ENCODE peak calls at places on chromosomes 7 and 10, in ten cellular contexts. G is upper lobe of right lung; V is stimulated activated CD4-positive, alpha-beta T cell treated with anti-CD3 and anti-CD28 coated beads, Interleukin-1b, Interleukin-23, amount 100 ng/mL, for 4 hours; P is NCI-H1105 treated with DMSO at 0.1 percent for 48 hours; L is effector CD4-positive, alpha-beta T cell; A is endothelial cell of umbilical vein; C is GM23338; B is Daoy; E is spleen; Z is progenitor cell of endocrine pancreas. F is an unnamed sample.

GRCh38 chr10:78921906-78922305 is 146.9 kb upstream of the ZMIZ1 start:
- DNase-seq in P (no peak), G (peak; percentile 23), V (no peak), L (no peak), A (no peak), Z (no peak), C (no peak), E (peak; percentile 35), B (no peak), F (no peak)

GRCh38 chr7:30894866-30895408 is 16.7 kb upstream of the AQP1 start:
- DNase-seq in A (no peak), Z (no peak), V (no peak), P (no peak), L (no peak), B (no peak), E (no peak), G (no peak), C (peak; percentile 40), F (no peak)

GRCh38 chr10:98570764-98571163 is 124.0 kb upstream of the HPS1 start:
- DNase-seq in B (no peak), Z (no peak), E (no peak), L (no peak), G (no peak), P (no peak), C (no peak), V (no peak), A (no peak), F (no peak)

GRCh38 chr10:124020871-124021823 is 72.3 kb downstream of the CHST15 start:
- DNase-seq in B (no peak), V (no peak), G (no peak), P (peak; percentile 79), E (peak; percentile 28), C (peak; percentile 56), Z (no peak), A (no peak), L (no peak), F (no peak)

GRCh38 chr7:31883761-31884164 is 186.4 kb downstream of the PDE1C start:
- DNase-seq in V (no peak), G (no peak), Z (no peak), B (peak; percentile 81), C (no peak), L (no peak), E (no peak), A (peak; percentile 25), P (no peak), F (no peak)

GRCh38 chr10:1611936-1612550 is 125.3 kb downstream of the ADARB2 start:
- DNase-seq in P (no peak), L (no peak), C (peak; percentile 48), G (no peak), Z (no peak), E (peak; percentile 54), B (no peak), V (no peak), A (no peak), F (no peak)

GRCh38 chr7:156722427-156722826 is 81.9 kb downstream of the RNF32 start:
- DNase-seq in L (no peak), E (no peak), G (no peak), V (no peak), B (no peak), Z (no peak), C (no peak), P (no peak), A (peak; percentile 76), F (no peak)

GRCh38 chr10:78053201-78053868 is 19.7 kb downstream of the RPS24 start:
- DNase-seq in B (peak; percentile 65), A (no peak), E (no peak), V (no peak), C (no peak), Z (no peak), G (no peak), L (no peak), P (no peak), F (no peak)

GRCh38 chr10:43317422-43317821 is 50.6 kb upstream of the RASGEF1A start:
- DNase-seq in E (peak; percentile 46), Z (no peak), L (no peak), C (no peak), P (no peak), G (no peak), B (no peak), A (no peak), V (no peak), F (no peak)

GRCh38 chr10:112585052-112585451 is 138.0 kb downstream of the VTI1A start:
- DNase-seq in E (no peak), P (no peak), A (no peak), L (no peak), V (no peak), C (no peak), B (peak; percentile 50), G (no peak), Z (no peak), F (no peak)

GRCh38 chr7:1100386-1100785 is 12.5 kb downstream of the GPER1 start:
- DNase-seq in V (no peak), B (no peak), C (no peak), Z (no peak), L (no peak), E (peak; percentile 68), G (no peak), P (no peak), A (peak; percentile 31), F (no peak)

GRCh38 chr10:24642921-24643678 is 80.6 kb downstream of the ARHGAP21 start:
- DNase-seq in V (no peak), P (peak; percentile 58), G (no peak), L (peak; percentile 7), E (no peak), Z (no peak), A (peak; percentile 78), C (peak; percentile 63), B (peak; percentile 39), F (peak; percentile 57)

GRCh38 chr7:108455833-108456677 is at the start of gene NRCAM:
- DNase-seq in C (peak; percentile 97), G (peak; percentile 71), E (peak; percentile 80), L (no peak), B (peak; percentile 63), A (peak; percentile 84), Z (peak; percentile 79), P (peak; percentile 94), V (peak; percentile 10), F (peak; percentile 95)

GRCh38 chr10:108358912-108359311 is 1194.4 kb upstream of the SORCS1 start:
- DNase-seq in B (no peak), C (no peak), Z (no peak), P (no peak), G (no peak), A (no peak), E (no peak), V (no peak), L (no peak), F (no peak)

GRCh38 chr7:81264116-81264515 is 345.3 kb upstream of the SEMA3C start:
- DNase-seq in C (no peak), V (no peak), Z (no peak), E (no peak), B (no peak), L (no peak), A (peak; percentile 11), P (peak; percentile 36), G (no peak), F (no peak)

GRCh38 chr10:46558411-46559185 is 2.1 kb upstream of the GPRIN2 start:
- DNase-seq in B (no peak), A (no peak), L (peak; percentile 1), Z (peak; percentile 9), V (no peak), E (peak; percentile 66), P (no peak), G (peak; percentile 67), C (no peak), F (no peak)

GRCh38 chr10:77926566-77927342 is at the start of gene DLG5:
- DNase-seq in Z (peak; percentile 43), L (no peak), B (peak; percentile 61), G (peak; percentile 88), E (peak; percentile 79), C (peak; percentile 65), V (peak; percentile 15), A (peak; percentile 26), P (no peak), F (peak; percentile 80)

GRCh38 chr10:86967481-86967941 is 771 bp upstream of the ADIRF start:
- DNase-seq in G (no peak), E (no peak), Z (no peak), V (no peak), B (no peak), A (no peak), C (no peak), L (no peak), P (no peak), F (no peak)

GRCh38 chr10:76388321-76388720 is 956.9 kb downstream of the LRMDA start:
- DNase-seq in L (no peak), C (no peak), B (no peak), A (no peak), V (no peak), E (no peak), Z (no peak), P (no peak), G (no peak), F (no peak)

GRCh38 chr7:101693498-101694091 is 64.5 kb upstream of the MYL10 start:
- DNase-seq in Z (no peak), B (no peak), A (no peak), V (no peak), P (no peak), C (no peak), L (no peak), E (no peak), G (no peak), F (no peak)

GRCh38 chr10:117545141-117546019 is 2.8 kb downstream of the EMX2 start:
- DNase-seq in C (peak; percentile 58), E (no peak), P (no peak), B (peak; percentile 26), V (no peak), Z (no peak), L (no peak), A (no peak), G (no peak), F (no peak)

GRCh38 chr10:59817806-59818205 is 64.6 kb upstream of the MRLN start:
- DNase-seq in A (peak; percentile 19), G (no peak), V (no peak), Z (no peak), L (no peak), C (no peak), B (peak; percentile 12), E (no peak), P (no peak), F (no peak)

GRCh38 chr7:151439855-151440798 is at the start of gene CRYGN:
- DNase-seq in E (peak; percentile 73), L (no peak), C (peak; percentile 80), Z (peak; percentile 34), V (peak; percentile 15), G (peak; percentile 58), A (no peak), P (no peak), B (no peak), F (no peak)

GRCh38 chr7:1638113-1638726 is 31.9 kb upstream of the ELFN1 start:
- DNase-seq in A (no peak), P (no peak), B (no peak), V (no peak), L (no peak), G (no peak), C (peak; percentile 49), E (no peak), Z (no peak), F (peak; percentile 33)

GRCh38 chr7:128934361-128935352 is 3.1 kb upstream of the IRF5 start:
- DNase-seq in A (no peak), L (no peak), V (no peak), Z (no peak), B (no peak), C (no peak), G (peak; percentile 69), E (no peak), P (no peak), F (no peak)

GRCh38 chr10:56823849-56824248 is 462.8 kb upstream of the ZWINT start:
- DNase-seq in P (peak; percentile 1), Z (no peak), V (no peak), B (no peak), L (no peak), E (no peak), A (no peak), C (peak; percentile 56), G (no peak), F (peak; percentile 54)

GRCh38 chr10:285216-285967 is 150.1 kb downstream of the ZMYND11 start:
- DNase-seq in C (no peak), V (no peak), B (no peak), A (no peak), G (no peak), P (peak; percentile 8), L (no peak), E (peak; percentile 65), Z (no peak), F (no peak)

GRCh38 chr10:97498841-97499560 is at the start of gene UBTD1:
- DNase-seq in L (peak; percentile 11), B (peak; percentile 57), E (no peak), C (peak; percentile 67), Z (peak; percentile 30), A (peak; percentile 66), G (peak; percentile 84), V (peak; percentile 29), P (no peak), F (peak; percentile 49)

F was measured in D341Med.